ENCODE peak calls at places on chromosomes 2 and 18, in seven cellular contexts. E is lower lobe of right lung; X is NCI-H1092; D is activated effector memory CD4-positive, alpha-beta T cell treated with Interleukin-2 at 50 U/mL for 16 hours; P is HEK293T; H is non-pigmented ciliary epithelial cell; T is cardiac muscle cell. B is an unnamed sample.

GRCh38 chr18:64017870-64018269 is 48.0 kb downstream of the SERPINB8 start:
- DNase-seq in E (no peak), X (peak; percentile 5), D (no peak), P (no peak), H (no peak), T (peak; percentile 49), B (peak; percentile 47)

GRCh38 chr2:216688731-216689360 is 6.5 kb downstream of the IGFBP5 start:
- DNase-seq in E (no peak), X (no peak), D (no peak), P (no peak), H (no peak), T (no peak), B (no peak)

GRCh38 chr2:55106148-55106547 is 55.9 kb upstream of the RTN4 start:
- DNase-seq in E (no peak), X (no peak), D (no peak), P (no peak), H (no peak), T (peak; percentile 51), B (no peak)

GRCh38 chr2:196551014-196551413 is 88.5 kb upstream of the CCDC150 start:
- DNase-seq in E (no peak), X (no peak), D (no peak), P (no peak), H (no peak), T (no peak), B (no peak)

GRCh38 chr2:158413581-158413980 is 43.0 kb downstream of the CCDC148 start:
- DNase-seq in E (no peak), X (no peak), D (no peak), P (no peak), H (no peak), T (no peak), B (no peak)

GRCh38 chr2:27977623-27978312 is 87.2 kb downstream of the BABAM2 start:
- DNase-seq in E (no peak), X (no peak), D (no peak), P (no peak), H (peak; percentile 85), T (peak; percentile 82), B (peak; percentile 96)

GRCh38 chr2:203412555-203413331 is 84.5 kb downstream of the ABI2 start:
- DNase-seq in E (no peak), X (no peak), D (no peak), P (no peak), H (no peak), T (no peak), B (no peak)

GRCh38 chr2:48727560-48727959 is 28.0 kb downstream of the LHCGR start:
- DNase-seq in E (no peak), X (no peak), D (no peak), P (no peak), H (no peak), T (peak; percentile 55), B (no peak)

GRCh38 chr18:57188851-57189565 is 42.1 kb downstream of the BOD1L2 start:
- DNase-seq in E (no peak), X (no peak), D (no peak), P (no peak), H (no peak), T (no peak), B (no peak)

GRCh38 chr2:9629222-9630000 is 1.4 kb downstream of the YWHAQ start:
- DNase-seq in E (no peak), X (no peak), D (no peak), P (no peak), H (no peak), T (peak; percentile 34), B (peak; percentile 53)

GRCh38 chr2:201411421-201411820 is 39.8 kb downstream of the TRAK2 start:
- DNase-seq in E (no peak), X (no peak), D (no peak), P (no peak), H (no peak), T (peak; percentile 53), B (peak; percentile 54)

GRCh38 chr2:40512246-40512645 is 60.4 kb upstream of the SLC8A1 start:
- DNase-seq in E (no peak), X (no peak), D (no peak), P (no peak), H (no peak), T (peak; percentile 71), B (no peak)

GRCh38 chr18:54033087-54033486 is 191.4 kb downstream of the MBD2 start:
- DNase-seq in E (no peak), X (no peak), D (no peak), P (no peak), H (no peak), T (no peak), B (peak; percentile 85)

GRCh38 chr2:94875064-94875819 is 4.0 kb downstream of the TEKT4 start:
- DNase-seq in E (peak; percentile 43), X (no peak), D (no peak), P (no peak), H (no peak), T (no peak), B (no peak)

GRCh38 chr2:54979645-54980044 is 70.6 kb downstream of the RTN4 start:
- DNase-seq in E (no peak), X (no peak), D (no peak), P (no peak), H (no peak), T (no peak), B (peak; percentile 57)

GRCh38 chr2:33110461-33110860 is 163.7 kb downstream of the LTBP1 start:
- DNase-seq in E (no peak), X (no peak), D (no peak), P (no peak), H (no peak), T (peak; percentile 21), B (no peak)

GRCh38 chr2:57278451-57278850 is 768.2 kb upstream of the VRK2 start:
- DNase-seq in E (no peak), X (no peak), D (no peak), P (no peak), H (no peak), T (no peak), B (no peak)

GRCh38 chr2:160813506-160813858 is 319.9 kb upstream of the RBMS1 start:
- DNase-seq in E (no peak), X (no peak), D (no peak), P (no peak), H (no peak), T (peak; percentile 9), B (no peak)

GRCh38 chr2:128774320-128775063 is 455.8 kb upstream of the HS6ST1 start:
- DNase-seq in E (no peak), X (no peak), D (no peak), P (no peak), H (no peak), T (peak; percentile 29), B (no peak)

GRCh38 chr18:63422862-63423304 is 607 bp upstream of the VPS4B start:
- DNase-seq in E (peak; percentile 65), X (no peak), D (no peak), P (no peak), H (no peak), T (no peak), B (no peak)

GRCh38 chr2:109255594-109255993 is 126.6 kb downstream of the SH3RF3 start:
- DNase-seq in E (no peak), X (no peak), D (no peak), P (no peak), H (no peak), T (no peak), B (no peak)

GRCh38 chr2:75130171-75130570 is 69.1 kb downstream of the TACR1 start:
- DNase-seq in E (no peak), X (no peak), D (no peak), P (no peak), H (no peak), T (no peak), B (no peak)

GRCh38 chr2:183838295-183838694 is 714.1 kb downstream of the NUP35 start:
- DNase-seq in E (no peak), X (no peak), D (no peak), P (no peak), H (no peak), T (no peak), B (no peak)

GRCh38 chr2:181937473-181937872 is 45.9 kb downstream of the ITPRID2 start:
- DNase-seq in E (no peak), X (no peak), D (no peak), P (no peak), H (no peak), T (peak; percentile 30), B (peak; percentile 62)

GRCh38 chr18:38415811-38416210 is 850.2 kb upstream of the CELF4 start:
- DNase-seq in E (no peak), X (no peak), D (no peak), P (no peak), H (no peak), T (no peak), B (no peak)